ENCODE peak calls at places on chromosome 15, in six cellular contexts. One of them, this sample, is unnamed.

GRCh38 chr15:34976073-34976472 is 6.5 kb upstream of the AQR start:
- DNase-seq in WERI-Rb-1: no peak
- DNase-seq in HFF-Myc: no peak
- DNase-seq in heart right ventricle: no peak
- DNase-seq in activated B cell treated with CpG ODN at 0.5 μM for 24 hours: no peak
- DNase-seq in sigmoid colon: no peak
- DNase-seq in this sample: no peak

GRCh38 chr15:69697913-69698312 is 245.3 kb downstream of the RPLP1 start:
- DNase-seq in heart right ventricle: peak; percentile 14
- DNase-seq in sigmoid colon: no peak
- DNase-seq in HFF-Myc: no peak
- DNase-seq in activated B cell treated with CpG ODN at 0.5 μM for 24 hours: no peak
- DNase-seq in WERI-Rb-1: no peak
- DNase-seq in this sample: no peak

GRCh38 chr15:74253276-74253921 is 17.3 kb downstream of the CCDC33 start:
- DNase-seq in WERI-Rb-1: peak; percentile 38
- DNase-seq in HFF-Myc: no peak
- DNase-seq in sigmoid colon: no peak
- DNase-seq in activated B cell treated with CpG ODN at 0.5 μM for 24 hours: no peak
- DNase-seq in heart right ventricle: no peak
- DNase-seq in this sample: no peak

GRCh38 chr15:51414256-51414860 is 72.9 kb downstream of the GLDN start:
- DNase-seq in WERI-Rb-1: no peak
- DNase-seq in heart right ventricle: no peak
- DNase-seq in HFF-Myc: no peak
- DNase-seq in sigmoid colon: no peak
- DNase-seq in activated B cell treated with CpG ODN at 0.5 μM for 24 hours: no peak
- DNase-seq in this sample: no peak

GRCh38 chr15:90496791-90497190 is 32.9 kb upstream of the CRTC3 start:
- DNase-seq in heart right ventricle: no peak
- DNase-seq in WERI-Rb-1: no peak
- DNase-seq in activated B cell treated with CpG ODN at 0.5 μM for 24 hours: no peak
- DNase-seq in HFF-Myc: no peak
- DNase-seq in sigmoid colon: no peak
- DNase-seq in this sample: peak; percentile 38

GRCh38 chr15:73888224-73889041 is 15.1 kb downstream of the TBC1D21 start:
- DNase-seq in heart right ventricle: no peak
- DNase-seq in activated B cell treated with CpG ODN at 0.5 μM for 24 hours: no peak
- DNase-seq in WERI-Rb-1: no peak
- DNase-seq in sigmoid colon: no peak
- DNase-seq in HFF-Myc: no peak
- DNase-seq in this sample: no peak

GRCh38 chr15:33443699-33444098 is 132.9 kb downstream of the RYR3 start:
- DNase-seq in WERI-Rb-1: no peak
- DNase-seq in heart right ventricle: no peak
- DNase-seq in activated B cell treated with CpG ODN at 0.5 μM for 24 hours: no peak
- DNase-seq in HFF-Myc: no peak
- DNase-seq in sigmoid colon: no peak
- DNase-seq in this sample: no peak

GRCh38 chr15:35168464-35168863 is 83.4 kb upstream of the NANOGP8 start:
- DNase-seq in sigmoid colon: no peak
- DNase-seq in HFF-Myc: peak; percentile 36
- DNase-seq in heart right ventricle: no peak
- DNase-seq in activated B cell treated with CpG ODN at 0.5 μM for 24 hours: no peak
- DNase-seq in WERI-Rb-1: no peak
- DNase-seq in this sample: no peak

GRCh38 chr15:42499888-42500609 is 4.6 kb downstream of the SNAP23 start:
- DNase-seq in sigmoid colon: no peak
- DNase-seq in heart right ventricle: no peak
- DNase-seq in activated B cell treated with CpG ODN at 0.5 μM for 24 hours: no peak
- DNase-seq in WERI-Rb-1: no peak
- DNase-seq in HFF-Myc: no peak
- DNase-seq in this sample: no peak

GRCh38 chr15:75723847-75724660 is 11.4 kb upstream of the CSPG4 start:
- DNase-seq in heart right ventricle: peak; percentile 94
- DNase-seq in sigmoid colon: peak; percentile 99
- DNase-seq in activated B cell treated with CpG ODN at 0.5 μM for 24 hours: no peak
- DNase-seq in WERI-Rb-1: peak; percentile 43
- DNase-seq in HFF-Myc: peak; percentile 87
- DNase-seq in this sample: peak; percentile 58

GRCh38 chr15:57647071-57647790 is 55.5 kb downstream of the MYZAP start:
- DNase-seq in sigmoid colon: no peak
- DNase-seq in heart right ventricle: no peak
- DNase-seq in WERI-Rb-1: no peak
- DNase-seq in activated B cell treated with CpG ODN at 0.5 μM for 24 hours: no peak
- DNase-seq in HFF-Myc: no peak
- DNase-seq in this sample: no peak

GRCh38 chr15:48644498-48644826 is 1.0 kb downstream of the FBN1 start:
- DNase-seq in heart right ventricle: no peak
- DNase-seq in HFF-Myc: no peak
- DNase-seq in sigmoid colon: peak; percentile 80
- DNase-seq in activated B cell treated with CpG ODN at 0.5 μM for 24 hours: no peak
- DNase-seq in WERI-Rb-1: no peak
- DNase-seq in this sample: no peak

GRCh38 chr15:77384086-77384485 is 35.8 kb downstream of the PEAK1 start:
- DNase-seq in activated B cell treated with CpG ODN at 0.5 μM for 24 hours: no peak
- DNase-seq in WERI-Rb-1: no peak
- DNase-seq in HFF-Myc: no peak
- DNase-seq in heart right ventricle: no peak
- DNase-seq in sigmoid colon: no peak
- DNase-seq in this sample: no peak

GRCh38 chr15:73244333-73244732 is 124.4 kb downstream of the HCN4 start:
- DNase-seq in activated B cell treated with CpG ODN at 0.5 μM for 24 hours: no peak
- DNase-seq in HFF-Myc: no peak
- DNase-seq in WERI-Rb-1: peak; percentile 32
- DNase-seq in sigmoid colon: no peak
- DNase-seq in heart right ventricle: no peak
- DNase-seq in this sample: no peak

GRCh38 chr15:85312486-85312885 is 67.9 kb upstream of the AKAP13 start:
- DNase-seq in HFF-Myc: no peak
- DNase-seq in sigmoid colon: no peak
- DNase-seq in WERI-Rb-1: peak; percentile 23
- DNase-seq in activated B cell treated with CpG ODN at 0.5 μM for 24 hours: peak; percentile 53
- DNase-seq in heart right ventricle: no peak
- DNase-seq in this sample: no peak

GRCh38 chr15:83320404-83320803 is 35.9 kb upstream of the BNC1 start:
- DNase-seq in heart right ventricle: no peak
- DNase-seq in sigmoid colon: no peak
- DNase-seq in HFF-Myc: no peak
- DNase-seq in WERI-Rb-1: no peak
- DNase-seq in activated B cell treated with CpG ODN at 0.5 μM for 24 hours: no peak
- DNase-seq in this sample: no peak

GRCh38 chr15:69576035-69576526 is 123.5 kb downstream of the RPLP1 start:
- DNase-seq in WERI-Rb-1: peak; percentile 33
- DNase-seq in activated B cell treated with CpG ODN at 0.5 μM for 24 hours: peak; percentile 57
- DNase-seq in heart right ventricle: peak; percentile 43
- DNase-seq in sigmoid colon: no peak
- DNase-seq in HFF-Myc: no peak
- DNase-seq in this sample: peak; percentile 46

GRCh38 chr15:51825701-51826100 is 3.8 kb upstream of the TMOD3 start:
- DNase-seq in HFF-Myc: no peak
- DNase-seq in WERI-Rb-1: no peak
- DNase-seq in heart right ventricle: no peak
- DNase-seq in sigmoid colon: no peak
- DNase-seq in activated B cell treated with CpG ODN at 0.5 μM for 24 hours: no peak
- DNase-seq in this sample: no peak

GRCh38 chr15:38075466-38075865 is 141.0 kb downstream of the TMCO5A start:
- DNase-seq in heart right ventricle: no peak
- DNase-seq in sigmoid colon: no peak
- DNase-seq in WERI-Rb-1: no peak
- DNase-seq in activated B cell treated with CpG ODN at 0.5 μM for 24 hours: no peak
- DNase-seq in HFF-Myc: no peak
- DNase-seq in this sample: no peak

GRCh38 chr15:90177012-90177411 is 24.1 kb upstream of the SEMA4B start:
- DNase-seq in activated B cell treated with CpG ODN at 0.5 μM for 24 hours: no peak
- DNase-seq in WERI-Rb-1: no peak
- DNase-seq in sigmoid colon: no peak
- DNase-seq in heart right ventricle: no peak
- DNase-seq in HFF-Myc: no peak
- DNase-seq in this sample: no peak

GRCh38 chr15:68700395-68701123 is 120.1 kb downstream of the ANP32A start:
- DNase-seq in activated B cell treated with CpG ODN at 0.5 μM for 24 hours: no peak
- DNase-seq in sigmoid colon: peak; percentile 86
- DNase-seq in WERI-Rb-1: peak; percentile 87
- DNase-seq in HFF-Myc: peak; percentile 22
- DNase-seq in heart right ventricle: peak; percentile 81
- DNase-seq in this sample: peak; percentile 71

GRCh38 chr15:52803543-52804306 is 13.6 kb upstream of the ONECUT1 start:
- DNase-seq in HFF-Myc: no peak
- DNase-seq in WERI-Rb-1: no peak
- DNase-seq in heart right ventricle: no peak
- DNase-seq in sigmoid colon: no peak
- DNase-seq in activated B cell treated with CpG ODN at 0.5 μM for 24 hours: no peak
- DNase-seq in this sample: no peak

GRCh38 chr15:81880314-81880713 is 165.5 kb downstream of the MEX3B start:
- DNase-seq in sigmoid colon: no peak
- DNase-seq in HFF-Myc: no peak
- DNase-seq in activated B cell treated with CpG ODN at 0.5 μM for 24 hours: no peak
- DNase-seq in heart right ventricle: no peak
- DNase-seq in WERI-Rb-1: no peak
- DNase-seq in this sample: no peak

GRCh38 chr15:67820992-67821783 is 4.1 kb upstream of the SKOR1 start:
- DNase-seq in sigmoid colon: no peak
- DNase-seq in WERI-Rb-1: no peak
- DNase-seq in activated B cell treated with CpG ODN at 0.5 μM for 24 hours: no peak
- DNase-seq in heart right ventricle: peak; percentile 67
- DNase-seq in HFF-Myc: no peak
- DNase-seq in this sample: peak; percentile 14

GRCh38 chr15:33200444-33200843 is 5.9 kb upstream of the FMN1 start:
- DNase-seq in activated B cell treated with CpG ODN at 0.5 μM for 24 hours: no peak
- DNase-seq in WERI-Rb-1: no peak
- DNase-seq in heart right ventricle: no peak
- DNase-seq in sigmoid colon: no peak
- DNase-seq in HFF-Myc: no peak
- DNase-seq in this sample: no peak

GRCh38 chr15:90862964-90863721 is 5.2 kb upstream of the FURIN start:
- DNase-seq in sigmoid colon: no peak
- DNase-seq in activated B cell treated with CpG ODN at 0.5 μM for 24 hours: no peak
- DNase-seq in HFF-Myc: no peak
- DNase-seq in heart right ventricle: no peak
- DNase-seq in WERI-Rb-1: no peak
- DNase-seq in this sample: no peak

GRCh38 chr15:84625125-84625524 is 24.3 kb downstream of the ZSCAN2 start:
- DNase-seq in heart right ventricle: no peak
- DNase-seq in activated B cell treated with CpG ODN at 0.5 μM for 24 hours: no peak
- DNase-seq in HFF-Myc: no peak
- DNase-seq in sigmoid colon: no peak
- DNase-seq in WERI-Rb-1: no peak
- DNase-seq in this sample: no peak

GRCh38 chr15:82114660-82115059 is 68.8 kb upstream of the MEX3B start:
- DNase-seq in activated B cell treated with CpG ODN at 0.5 μM for 24 hours: no peak
- DNase-seq in sigmoid colon: no peak
- DNase-seq in HFF-Myc: no peak
- DNase-seq in heart right ventricle: no peak
- DNase-seq in WERI-Rb-1: no peak
- DNase-seq in this sample: no peak

GRCh38 chr15:58512522-58512921 is 80.7 kb downstream of the LIPC start:
- DNase-seq in heart right ventricle: no peak
- DNase-seq in activated B cell treated with CpG ODN at 0.5 μM for 24 hours: no peak
- DNase-seq in HFF-Myc: no peak
- DNase-seq in sigmoid colon: no peak
- DNase-seq in WERI-Rb-1: no peak
- DNase-seq in this sample: no peak

GRCh38 chr15:49225572-49226281 is 55.7 kb downstream of the GALK2 start:
- DNase-seq in WERI-Rb-1: peak; percentile 62
- DNase-seq in activated B cell treated with CpG ODN at 0.5 μM for 24 hours: no peak
- DNase-seq in sigmoid colon: no peak
- DNase-seq in heart right ventricle: no peak
- DNase-seq in HFF-Myc: no peak
- DNase-seq in this sample: peak; percentile 62

DNA sequence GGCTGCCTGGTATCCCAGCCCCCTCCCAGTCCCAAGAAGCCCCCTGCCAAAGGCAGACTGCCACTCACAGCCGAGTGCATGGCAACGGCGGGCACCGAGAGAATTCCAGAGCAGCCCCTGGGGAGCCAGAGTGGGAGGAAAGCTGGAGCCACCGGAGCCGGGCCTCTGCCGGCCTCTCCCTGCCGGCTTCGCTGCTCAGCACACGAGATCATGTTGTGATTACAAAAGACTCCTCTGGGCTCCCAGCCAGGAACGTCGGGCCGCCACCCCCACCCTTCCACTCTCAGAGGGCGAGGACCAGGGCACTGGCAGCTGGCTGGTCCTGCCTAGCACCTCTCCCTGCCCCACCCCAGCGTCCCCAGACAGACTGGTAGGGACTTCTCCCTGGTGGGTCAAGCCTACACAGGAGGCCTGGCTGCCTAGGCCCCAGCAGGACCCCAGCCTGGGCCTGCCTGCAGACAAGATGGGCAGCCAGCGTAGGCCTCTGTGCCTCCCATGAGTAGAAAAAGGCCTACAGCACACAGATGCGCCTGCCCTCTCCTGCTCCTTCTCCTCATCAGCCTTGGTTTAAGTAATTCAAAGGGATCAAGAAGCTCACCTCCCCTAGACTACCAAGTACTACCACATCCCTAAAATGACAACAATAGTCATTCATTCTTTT is at the start of gene CCDC9B:
- DNase-seq in HFF-Myc: no peak
- DNase-seq in sigmoid colon: peak; percentile 98
- DNase-seq in activated B cell treated with CpG ODN at 0.5 μM for 24 hours: no peak
- DNase-seq in heart right ventricle: peak; percentile 93
- DNase-seq in WERI-Rb-1: no peak
- DNase-seq in this sample: peak; percentile 57
- TF ChIP-seq CTCF in HFF-Myc: no peak
- TF ChIP-seq CTCF in sigmoid colon: no peak
- TF ChIP-seq CTCF in activated B cell treated with CpG ODN at 0.5 μM for 24 hours: no peak
- TF ChIP-seq CTCF in heart right ventricle: peak; percentile 9
- TF ChIP-seq CTCF in WERI-Rb-1: no peak
- TF ChIP-seq CTCF in this sample: no peak

GRCh38 chr15:63915888-63916731 is 82.4 kb upstream of the HERC1 start:
- DNase-seq in HFF-Myc: no peak
- DNase-seq in activated B cell treated with CpG ODN at 0.5 μM for 24 hours: no peak
- DNase-seq in heart right ventricle: no peak
- DNase-seq in WERI-Rb-1: no peak
- DNase-seq in sigmoid colon: no peak
- DNase-seq in this sample: peak; percentile 35
- TF ChIP-seq CTCF in HFF-Myc: peak; percentile 38
- TF ChIP-seq CTCF in activated B cell treated with CpG ODN at 0.5 μM for 24 hours: no peak
- TF ChIP-seq CTCF in heart right ventricle: no peak
- TF ChIP-seq CTCF in WERI-Rb-1: peak; percentile 29
- TF ChIP-seq CTCF in sigmoid colon: peak; percentile 20
- TF ChIP-seq CTCF in this sample: no peak

GRCh38 chr15:60272623-60273022 is 125.2 kb downstream of the ANXA2 start:
- DNase-seq in sigmoid colon: no peak
- DNase-seq in HFF-Myc: no peak
- DNase-seq in WERI-Rb-1: no peak
- DNase-seq in heart right ventricle: no peak
- DNase-seq in activated B cell treated with CpG ODN at 0.5 μM for 24 hours: no peak
- DNase-seq in this sample: no peak
- TF ChIP-seq CTCF in sigmoid colon: no peak
- TF ChIP-seq CTCF in HFF-Myc: no peak
- TF ChIP-seq CTCF in WERI-Rb-1: peak; percentile 37
- TF ChIP-seq CTCF in heart right ventricle: no peak
- TF ChIP-seq CTCF in activated B cell treated with CpG ODN at 0.5 μM for 24 hours: no peak
- TF ChIP-seq CTCF in this sample: no peak

DNA sequence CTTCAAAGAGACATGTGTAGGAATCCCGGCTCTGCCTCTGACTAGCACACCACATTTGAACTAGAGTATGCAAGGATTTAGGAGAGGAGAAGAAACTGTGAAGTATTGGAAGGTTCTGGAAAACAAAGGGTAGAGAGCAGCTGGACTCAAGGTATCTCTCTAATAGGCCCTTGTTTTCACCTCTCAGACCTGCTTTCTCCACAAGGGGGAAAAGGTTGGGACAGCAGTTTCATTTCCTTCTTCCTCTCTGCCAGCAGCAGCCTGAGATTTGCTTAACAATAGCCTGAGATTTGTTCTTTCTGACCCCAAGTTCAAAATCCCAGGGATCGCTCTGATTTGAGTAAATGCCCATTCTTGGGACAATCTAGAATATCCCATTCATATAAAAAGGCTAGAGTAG is 430.6 kb upstream of the MCTP2 start:
- DNase-seq in WERI-Rb-1: no peak
- DNase-seq in heart right ventricle: no peak
- DNase-seq in activated B cell treated with CpG ODN at 0.5 μM for 24 hours: no peak
- DNase-seq in sigmoid colon: no peak
- DNase-seq in HFF-Myc: no peak
- DNase-seq in this sample: no peak
- TF ChIP-seq CTCF in WERI-Rb-1: no peak
- TF ChIP-seq CTCF in heart right ventricle: no peak
- TF ChIP-seq CTCF in activated B cell treated with CpG ODN at 0.5 μM for 24 hours: no peak
- TF ChIP-seq CTCF in sigmoid colon: no peak
- TF ChIP-seq CTCF in HFF-Myc: no peak
- TF ChIP-seq CTCF in this sample: no peak